ENCODE peak calls at places on chromosomes 7 and 10, in nine cellular contexts. One of them, this sample, is unnamed.

GRCh38 chr10:85124592-85124991 is 796.2 kb downstream of the CCSER2 start:
- DNase-seq in fibroblast of the aortic adventitia: no peak
- DNase-seq in CD4-positive, alpha-beta T cell: no peak
- DNase-seq in A549: no peak
- DNase-seq in colonic mucosa: no peak
- DNase-seq in endothelial cell: no peak
- DNase-seq in neural progenitor cell: no peak
- DNase-seq in lower lobe of right lung: no peak
- DNase-seq in ovary: no peak
- DNase-seq in this sample: no peak

GRCh38 chr10:11242443-11243386 is 225.0 kb downstream of the CELF2 start:
- DNase-seq in fibroblast of the aortic adventitia: no peak
- DNase-seq in CD4-positive, alpha-beta T cell: no peak
- DNase-seq in A549: no peak
- DNase-seq in colonic mucosa: peak; percentile 36
- DNase-seq in endothelial cell: no peak
- DNase-seq in neural progenitor cell: no peak
- DNase-seq in lower lobe of right lung: no peak
- DNase-seq in ovary: peak; percentile 63
- DNase-seq in this sample: no peak

GRCh38 chr7:148963583-148964509 is 64.5 kb downstream of the PDIA4 start:
- DNase-seq in fibroblast of the aortic adventitia: peak; percentile 25
- DNase-seq in CD4-positive, alpha-beta T cell: no peak
- DNase-seq in A549: peak; percentile 63
- DNase-seq in colonic mucosa: peak; percentile 47
- DNase-seq in endothelial cell: peak; percentile 19
- DNase-seq in neural progenitor cell: peak; percentile 26
- DNase-seq in lower lobe of right lung: no peak
- DNase-seq in ovary: no peak
- DNase-seq in this sample: no peak

GRCh38 chr10:122310311-122311050 is 39.4 kb downstream of the BTBD16 start:
- DNase-seq in fibroblast of the aortic adventitia: no peak
- DNase-seq in CD4-positive, alpha-beta T cell: no peak
- DNase-seq in A549: peak; percentile 93
- DNase-seq in colonic mucosa: peak; percentile 85
- DNase-seq in endothelial cell: peak; percentile 15
- DNase-seq in neural progenitor cell: no peak
- DNase-seq in lower lobe of right lung: no peak
- DNase-seq in ovary: no peak
- DNase-seq in this sample: peak; percentile 86

GRCh38 chr10:117955171-117955570 is 91.6 kb downstream of the RAB11FIP2 start:
- DNase-seq in fibroblast of the aortic adventitia: no peak
- DNase-seq in CD4-positive, alpha-beta T cell: no peak
- DNase-seq in A549: no peak
- DNase-seq in colonic mucosa: no peak
- DNase-seq in endothelial cell: no peak
- DNase-seq in neural progenitor cell: no peak
- DNase-seq in lower lobe of right lung: no peak
- DNase-seq in ovary: no peak
- DNase-seq in this sample: no peak

GRCh38 chr7:128122577-128123290 is 91.5 kb upstream of the LRRC4 start:
- DNase-seq in fibroblast of the aortic adventitia: no peak
- DNase-seq in CD4-positive, alpha-beta T cell: no peak
- DNase-seq in A549: no peak
- DNase-seq in colonic mucosa: no peak
- DNase-seq in endothelial cell: no peak
- DNase-seq in neural progenitor cell: no peak
- DNase-seq in lower lobe of right lung: no peak
- DNase-seq in ovary: no peak
- DNase-seq in this sample: peak; percentile 69

GRCh38 chr7:124784879-124785818 is 19.6 kb upstream of the GPR37 start:
- DNase-seq in fibroblast of the aortic adventitia: peak; percentile 76
- DNase-seq in CD4-positive, alpha-beta T cell: no peak
- DNase-seq in A549: peak; percentile 62
- DNase-seq in colonic mucosa: peak; percentile 32
- DNase-seq in endothelial cell: peak; percentile 57
- DNase-seq in neural progenitor cell: peak; percentile 69
- DNase-seq in lower lobe of right lung: no peak
- DNase-seq in ovary: no peak
- DNase-seq in this sample: no peak

GRCh38 chr10:73876157-73876556 is 1.8 kb upstream of the CAMK2G start:
- DNase-seq in fibroblast of the aortic adventitia: no peak
- DNase-seq in CD4-positive, alpha-beta T cell: no peak
- DNase-seq in A549: no peak
- DNase-seq in colonic mucosa: no peak
- DNase-seq in endothelial cell: no peak
- DNase-seq in neural progenitor cell: no peak
- DNase-seq in lower lobe of right lung: no peak
- DNase-seq in ovary: no peak
- DNase-seq in this sample: no peak

GRCh38 chr10:11249134-11249533 is 231.5 kb downstream of the CELF2 start:
- DNase-seq in fibroblast of the aortic adventitia: no peak
- DNase-seq in CD4-positive, alpha-beta T cell: no peak
- DNase-seq in A549: no peak
- DNase-seq in colonic mucosa: no peak
- DNase-seq in endothelial cell: no peak
- DNase-seq in neural progenitor cell: no peak
- DNase-seq in lower lobe of right lung: no peak
- DNase-seq in ovary: no peak
- DNase-seq in this sample: no peak

GRCh38 chr7:7183061-7183832 is 903 bp downstream of the C1GALT1 start:
- DNase-seq in fibroblast of the aortic adventitia: peak; percentile 41
- DNase-seq in CD4-positive, alpha-beta T cell: peak; percentile 37
- DNase-seq in A549: peak; percentile 52
- DNase-seq in colonic mucosa: peak; percentile 74
- DNase-seq in endothelial cell: no peak
- DNase-seq in neural progenitor cell: peak; percentile 59
- DNase-seq in lower lobe of right lung: peak; percentile 78
- DNase-seq in ovary: peak; percentile 47
- DNase-seq in this sample: no peak

GRCh38 chr10:118701529-118702323 is 53.0 kb downstream of the CACUL1 start:
- DNase-seq in fibroblast of the aortic adventitia: no peak
- DNase-seq in CD4-positive, alpha-beta T cell: no peak
- DNase-seq in A549: no peak
- DNase-seq in colonic mucosa: no peak
- DNase-seq in endothelial cell: no peak
- DNase-seq in neural progenitor cell: peak; percentile 40
- DNase-seq in lower lobe of right lung: no peak
- DNase-seq in ovary: no peak
- DNase-seq in this sample: no peak

GRCh38 chr7:151080091-151080521 is 503 bp downstream of the FASTK start:
- DNase-seq in fibroblast of the aortic adventitia: no peak
- DNase-seq in CD4-positive, alpha-beta T cell: no peak
- DNase-seq in A549: peak; percentile 45
- DNase-seq in colonic mucosa: peak; percentile 46
- DNase-seq in endothelial cell: no peak
- DNase-seq in neural progenitor cell: peak; percentile 61
- DNase-seq in lower lobe of right lung: no peak
- DNase-seq in ovary: no peak
- DNase-seq in this sample: no peak

GRCh38 chr10:47255033-47255813 is 44.8 kb upstream of the GDF10 start:
- DNase-seq in fibroblast of the aortic adventitia: no peak
- DNase-seq in CD4-positive, alpha-beta T cell: no peak
- DNase-seq in A549: no peak
- DNase-seq in colonic mucosa: no peak
- DNase-seq in endothelial cell: no peak
- DNase-seq in neural progenitor cell: no peak
- DNase-seq in lower lobe of right lung: no peak
- DNase-seq in ovary: no peak
- DNase-seq in this sample: peak; percentile 62

GRCh38 chr10:32189400-32190084 is 133.3 kb upstream of the KIF5B start:
- DNase-seq in fibroblast of the aortic adventitia: peak; percentile 26
- DNase-seq in CD4-positive, alpha-beta T cell: no peak
- DNase-seq in A549: peak; percentile 70
- DNase-seq in colonic mucosa: peak; percentile 48
- DNase-seq in endothelial cell: no peak
- DNase-seq in neural progenitor cell: no peak
- DNase-seq in lower lobe of right lung: no peak
- DNase-seq in ovary: no peak
- DNase-seq in this sample: no peak

GRCh38 chr7:78047800-78048199 is 249.2 kb downstream of the PHTF2 start:
- DNase-seq in fibroblast of the aortic adventitia: no peak
- DNase-seq in CD4-positive, alpha-beta T cell: no peak
- DNase-seq in A549: no peak
- DNase-seq in colonic mucosa: no peak
- DNase-seq in endothelial cell: no peak
- DNase-seq in neural progenitor cell: no peak
- DNase-seq in lower lobe of right lung: no peak
- DNase-seq in ovary: no peak
- DNase-seq in this sample: no peak

GRCh38 chr7:25303380-25304321 is 75.4 kb upstream of the NPVF start:
- DNase-seq in fibroblast of the aortic adventitia: peak; percentile 14
- DNase-seq in CD4-positive, alpha-beta T cell: no peak
- DNase-seq in A549: no peak
- DNase-seq in colonic mucosa: no peak
- DNase-seq in endothelial cell: no peak
- DNase-seq in neural progenitor cell: peak; percentile 23
- DNase-seq in lower lobe of right lung: no peak
- DNase-seq in ovary: no peak
- DNase-seq in this sample: no peak

GRCh38 chr10:48464871-48465736 is 139.8 kb downstream of the ARHGAP22 start:
- DNase-seq in fibroblast of the aortic adventitia: no peak
- DNase-seq in CD4-positive, alpha-beta T cell: no peak
- DNase-seq in A549: no peak
- DNase-seq in colonic mucosa: peak; percentile 16
- DNase-seq in endothelial cell: no peak
- DNase-seq in neural progenitor cell: peak; percentile 23
- DNase-seq in lower lobe of right lung: no peak
- DNase-seq in ovary: peak; percentile 48
- DNase-seq in this sample: peak; percentile 82

GRCh38 chr10:48461623-48462481 is 143.0 kb downstream of the ARHGAP22 start:
- DNase-seq in fibroblast of the aortic adventitia: no peak
- DNase-seq in CD4-positive, alpha-beta T cell: no peak
- DNase-seq in A549: no peak
- DNase-seq in colonic mucosa: peak; percentile 12
- DNase-seq in endothelial cell: no peak
- DNase-seq in neural progenitor cell: no peak
- DNase-seq in lower lobe of right lung: no peak
- DNase-seq in ovary: peak; percentile 30
- DNase-seq in this sample: peak; percentile 62

GRCh38 chr10:48462482-48463020 is 142.3 kb downstream of the ARHGAP22 start:
- DNase-seq in fibroblast of the aortic adventitia: no peak
- DNase-seq in CD4-positive, alpha-beta T cell: no peak
- DNase-seq in A549: no peak
- DNase-seq in colonic mucosa: peak; percentile 12
- DNase-seq in endothelial cell: no peak
- DNase-seq in neural progenitor cell: no peak
- DNase-seq in lower lobe of right lung: no peak
- DNase-seq in ovary: peak; percentile 13
- DNase-seq in this sample: peak; percentile 69

GRCh38 chr10:48464121-48464870 is 140.6 kb downstream of the ARHGAP22 start:
- DNase-seq in fibroblast of the aortic adventitia: no peak
- DNase-seq in CD4-positive, alpha-beta T cell: no peak
- DNase-seq in A549: no peak
- DNase-seq in colonic mucosa: peak; percentile 13
- DNase-seq in endothelial cell: no peak
- DNase-seq in neural progenitor cell: no peak
- DNase-seq in lower lobe of right lung: no peak
- DNase-seq in ovary: peak; percentile 31
- DNase-seq in this sample: peak; percentile 72

GRCh38 chr10:48463318-48464003 is 141.4 kb downstream of the ARHGAP22 start:
- DNase-seq in fibroblast of the aortic adventitia: peak; percentile 58
- DNase-seq in CD4-positive, alpha-beta T cell: no peak
- DNase-seq in A549: no peak
- DNase-seq in colonic mucosa: peak; percentile 8
- DNase-seq in endothelial cell: no peak
- DNase-seq in neural progenitor cell: peak; percentile 50
- DNase-seq in lower lobe of right lung: no peak
- DNase-seq in ovary: peak; percentile 47
- DNase-seq in this sample: peak; percentile 84
- TF ChIP-seq CTCF in fibroblast of the aortic adventitia: no peak
- TF ChIP-seq CTCF in CD4-positive, alpha-beta T cell: no peak
- TF ChIP-seq CTCF in A549: no peak
- TF ChIP-seq CTCF in colonic mucosa: no peak
- TF ChIP-seq CTCF in endothelial cell: no peak
- TF ChIP-seq CTCF in neural progenitor cell: no peak
- TF ChIP-seq CTCF in lower lobe of right lung: no peak
- TF ChIP-seq CTCF in ovary: no peak
- TF ChIP-seq CTCF in this sample: peak; percentile 37

GRCh38 chr7:102916426-102916825 is 3.6 kb downstream of the LRRC17 start:
- DNase-seq in fibroblast of the aortic adventitia: peak; percentile 87
- DNase-seq in CD4-positive, alpha-beta T cell: no peak
- DNase-seq in A549: no peak
- DNase-seq in colonic mucosa: no peak
- DNase-seq in endothelial cell: no peak
- DNase-seq in neural progenitor cell: peak; percentile 8
- DNase-seq in lower lobe of right lung: no peak
- DNase-seq in ovary: no peak
- DNase-seq in this sample: no peak
- TF ChIP-seq CTCF in fibroblast of the aortic adventitia: peak; percentile 40
- TF ChIP-seq CTCF in CD4-positive, alpha-beta T cell: no peak
- TF ChIP-seq CTCF in A549: no peak
- TF ChIP-seq CTCF in colonic mucosa: no peak
- TF ChIP-seq CTCF in endothelial cell: no peak
- TF ChIP-seq CTCF in neural progenitor cell: no peak
- TF ChIP-seq CTCF in lower lobe of right lung: no peak
- TF ChIP-seq CTCF in ovary: no peak
- TF ChIP-seq CTCF in this sample: no peak

GRCh38 chr7:113698556-113699220 is 220.1 kb downstream of the PPP1R3A start:
- DNase-seq in fibroblast of the aortic adventitia: peak; percentile 52
- DNase-seq in CD4-positive, alpha-beta T cell: no peak
- DNase-seq in A549: peak; percentile 31
- DNase-seq in colonic mucosa: no peak
- DNase-seq in endothelial cell: peak; percentile 11
- DNase-seq in neural progenitor cell: peak; percentile 40
- DNase-seq in lower lobe of right lung: no peak
- DNase-seq in ovary: no peak
- DNase-seq in this sample: no peak
- TF ChIP-seq CTCF in fibroblast of the aortic adventitia: peak; percentile 78
- TF ChIP-seq CTCF in CD4-positive, alpha-beta T cell: no peak
- TF ChIP-seq CTCF in A549: peak; percentile 69
- TF ChIP-seq CTCF in colonic mucosa: peak; percentile 53
- TF ChIP-seq CTCF in endothelial cell: peak; percentile 78
- TF ChIP-seq CTCF in neural progenitor cell: peak; percentile 80
- TF ChIP-seq CTCF in lower lobe of right lung: peak; percentile 52
- TF ChIP-seq CTCF in ovary: no peak
- TF ChIP-seq CTCF in this sample: peak; percentile 81

DNA sequence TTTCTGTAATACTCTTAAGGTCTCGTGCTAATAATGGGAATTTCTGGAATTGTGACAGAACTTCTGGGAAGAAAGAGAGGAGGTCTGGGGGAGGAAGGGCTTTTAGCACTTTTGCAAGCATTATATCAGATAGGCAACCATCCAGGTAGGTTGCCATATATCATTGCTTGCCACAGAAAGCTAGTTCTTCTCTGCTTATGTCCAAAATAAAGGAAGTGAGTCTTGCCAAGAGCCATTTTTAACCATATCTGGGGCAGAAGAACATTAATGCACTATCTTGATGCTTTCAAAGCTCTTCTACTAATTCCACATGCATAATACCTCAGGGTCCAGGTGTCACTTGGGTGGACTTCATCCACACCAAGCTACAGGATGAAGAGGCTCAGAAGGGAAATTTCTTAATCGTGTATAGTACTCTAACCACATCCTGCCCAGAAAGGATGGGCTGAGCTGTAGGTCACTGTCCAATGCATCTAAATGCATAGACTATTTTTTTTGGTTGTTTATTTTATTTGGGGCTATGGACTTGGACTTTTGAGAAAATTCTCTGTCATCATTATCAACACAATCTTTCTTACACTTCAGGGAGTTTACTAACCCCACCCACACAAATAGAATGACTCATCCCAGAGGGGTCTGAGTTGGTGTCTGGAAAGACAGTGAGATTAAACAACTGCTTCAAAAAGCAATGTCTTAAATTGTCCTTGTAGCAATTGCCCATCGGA is 68.9 kb upstream of the ADO start:
- DNase-seq in fibroblast of the aortic adventitia: peak; percentile 83
- DNase-seq in CD4-positive, alpha-beta T cell: no peak
- DNase-seq in A549: peak; percentile 7
- DNase-seq in colonic mucosa: no peak
- DNase-seq in endothelial cell: no peak
- DNase-seq in neural progenitor cell: no peak
- DNase-seq in lower lobe of right lung: no peak
- DNase-seq in ovary: no peak
- DNase-seq in this sample: no peak
- TF ChIP-seq CTCF in fibroblast of the aortic adventitia: no peak
- TF ChIP-seq CTCF in CD4-positive, alpha-beta T cell: no peak
- TF ChIP-seq CTCF in A549: no peak
- TF ChIP-seq CTCF in colonic mucosa: no peak
- TF ChIP-seq CTCF in endothelial cell: no peak
- TF ChIP-seq CTCF in neural progenitor cell: no peak
- TF ChIP-seq CTCF in lower lobe of right lung: no peak
- TF ChIP-seq CTCF in ovary: no peak
- TF ChIP-seq CTCF in this sample: no peak